ENCODE peak calls at places on chromosomes 6 and 20, in nine cellular contexts. E is left colon, X is HFFc6, D is NCI-H1417, W is AG10803, T is lower lobe of right lung, F is NCI-H1436, N is endodermal cell, I is glomerular endothelial cell. G is an unnamed sample.

GRCh38 chr6:160690458-160690857 is 11.6 kb upstream of the PLG start:
- DNase-seq in E (no peak), X (no peak), D (no peak), W (no peak), T (no peak), F (no peak), N (no peak), I (no peak), G (no peak)

GRCh38 chr6:107215334-107215733 is 100.0 kb upstream of the BEND3 start:
- DNase-seq in E (no peak), X (no peak), D (no peak), W (no peak), T (no peak), F (no peak), N (no peak), I (no peak), G (no peak)

GRCh38 chr6:133553652-133554051 is 312.5 kb downstream of the EYA4 start:
- DNase-seq in E (peak), X (peak), D (peak), W (peak), T (no peak), F (peak), N (peak), I (no peak), G (no peak)

GRCh38 chr20:4092136-4092479 is 76.8 kb upstream of the RNF24 start:
- DNase-seq in E (no peak), X (no peak), D (no peak), W (no peak), T (no peak), F (no peak), N (no peak), I (no peak), G (no peak)

GRCh38 chr6:38170666-38171065 is 351.1 kb downstream of the ZFAND3 start:
- DNase-seq in E (no peak), X (no peak), D (peak), W (no peak), T (peak), F (no peak), N (no peak), I (no peak), G (no peak)

GRCh38 chr6:158143700-158144099 is 24.4 kb downstream of the SERAC1 start:
- DNase-seq in E (no peak), X (no peak), D (no peak), W (peak), T (no peak), F (no peak), N (peak), I (no peak), G (peak)

GRCh38 chr6:131858765-131859490 is 51.1 kb downstream of the ENPP1 start:
- DNase-seq in E (no peak), X (peak), D (no peak), W (peak), T (no peak), F (no peak), N (no peak), I (no peak), G (no peak)

GRCh38 chr6:50973464-50973863 is 154.8 kb downstream of the TFAP2B start:
- DNase-seq in E (no peak), X (no peak), D (no peak), W (no peak), T (no peak), F (no peak), N (no peak), I (no peak), G (no peak)

GRCh38 chr20:17014217-17014616 is 212.6 kb upstream of the PCSK2 start:
- DNase-seq in E (no peak), X (no peak), D (peak), W (no peak), T (no peak), F (no peak), N (no peak), I (no peak), G (no peak)

GRCh38 chr6:157314705-157315321 is 8.5 kb downstream of the TMEM242 start:
- DNase-seq in E (no peak), X (peak), D (no peak), W (peak), T (no peak), F (no peak), N (no peak), I (peak), G (peak)

G was measured in NCI-H226.